ENCODE peak calls at places on chromosomes 7 and 10, in ten cellular contexts. L is WERI-Rb-1, E is lung, A is GM12878, M is left ventricle myocardium inferior, C is fibroblast of lung, Z is endodermal cell, S is fibroblast of pulmonary artery, H is foreskin fibroblast, O is AG09309. F is an unnamed sample.

GRCh38 chr10:114017266-114017665 is 26.4 kb upstream of the ADRB1 start:
- DNase-seq in C (no peak), Z (no peak), L (no peak), A (no peak), H (no peak), O (no peak), E (no peak), M (no peak), S (no peak), F (no peak)

GRCh38 chr10:102421645-102422585 is 1.3 kb downstream of the FBXL15 start:
- DNase-seq in M (no peak), Z (peak; percentile 82), S (no peak), E (peak; percentile 72), A (no peak), H (peak; percentile 55), C (no peak), O (no peak), L (no peak), F (no peak)

GRCh38 chr7:142319970-142320369 is 62.1 kb upstream of the PRSS58 start:
- DNase-seq in A (no peak), L (peak; percentile 63), H (no peak), C (no peak), Z (peak; percentile 84), M (no peak), E (no peak), S (no peak), O (no peak), F (no peak)

GRCh38 chr7:48718731-48719387 is 205.5 kb upstream of the CDC14C start:
- DNase-seq in H (no peak), C (no peak), S (no peak), Z (no peak), A (no peak), E (no peak), M (no peak), L (no peak), O (no peak), F (no peak)

GRCh38 chr10:132961-133898 is 2.0 kb upstream of the ZMYND11 start:
- DNase-seq in E (no peak), A (no peak), M (no peak), O (no peak), Z (no peak), C (peak; percentile 90), S (peak; percentile 73), H (peak; percentile 80), L (no peak), F (no peak)

GRCh38 chr10:86900955-86901354 is 56.5 kb downstream of the MMRN2 start:
- DNase-seq in S (peak; percentile 94), E (peak; percentile 62), L (no peak), A (no peak), H (peak; percentile 88), C (peak; percentile 62), Z (no peak), O (no peak), M (peak; percentile 83), F (peak; percentile 18)

GRCh38 chr10:97578171-97578844 is 5.7 kb downstream of the ANKRD2 start:
- DNase-seq in O (no peak), M (no peak), H (peak; percentile 27), C (no peak), L (no peak), S (no peak), A (no peak), Z (no peak), E (no peak), F (no peak)

GRCh38 chr10:1063232-1063862 is 7.2 kb downstream of the WDR37 start:
- DNase-seq in O (no peak), H (no peak), A (no peak), L (no peak), Z (no peak), M (no peak), S (no peak), C (no peak), E (no peak), F (no peak)

GRCh38 chr10:100186253-100186780 is 488 bp upstream of the ERLIN1 start:
- DNase-seq in C (peak; percentile 51), M (peak; percentile 52), A (peak; percentile 44), E (peak; percentile 35), S (peak; percentile 62), H (peak; percentile 73), O (no peak), Z (no peak), L (peak; percentile 42), F (no peak)

GRCh38 chr7:136036336-136036735 is 59.2 kb upstream of the MTPN start:
- DNase-seq in S (no peak), A (no peak), O (no peak), H (no peak), Z (no peak), M (no peak), L (no peak), C (no peak), E (no peak), F (no peak)

DNA sequence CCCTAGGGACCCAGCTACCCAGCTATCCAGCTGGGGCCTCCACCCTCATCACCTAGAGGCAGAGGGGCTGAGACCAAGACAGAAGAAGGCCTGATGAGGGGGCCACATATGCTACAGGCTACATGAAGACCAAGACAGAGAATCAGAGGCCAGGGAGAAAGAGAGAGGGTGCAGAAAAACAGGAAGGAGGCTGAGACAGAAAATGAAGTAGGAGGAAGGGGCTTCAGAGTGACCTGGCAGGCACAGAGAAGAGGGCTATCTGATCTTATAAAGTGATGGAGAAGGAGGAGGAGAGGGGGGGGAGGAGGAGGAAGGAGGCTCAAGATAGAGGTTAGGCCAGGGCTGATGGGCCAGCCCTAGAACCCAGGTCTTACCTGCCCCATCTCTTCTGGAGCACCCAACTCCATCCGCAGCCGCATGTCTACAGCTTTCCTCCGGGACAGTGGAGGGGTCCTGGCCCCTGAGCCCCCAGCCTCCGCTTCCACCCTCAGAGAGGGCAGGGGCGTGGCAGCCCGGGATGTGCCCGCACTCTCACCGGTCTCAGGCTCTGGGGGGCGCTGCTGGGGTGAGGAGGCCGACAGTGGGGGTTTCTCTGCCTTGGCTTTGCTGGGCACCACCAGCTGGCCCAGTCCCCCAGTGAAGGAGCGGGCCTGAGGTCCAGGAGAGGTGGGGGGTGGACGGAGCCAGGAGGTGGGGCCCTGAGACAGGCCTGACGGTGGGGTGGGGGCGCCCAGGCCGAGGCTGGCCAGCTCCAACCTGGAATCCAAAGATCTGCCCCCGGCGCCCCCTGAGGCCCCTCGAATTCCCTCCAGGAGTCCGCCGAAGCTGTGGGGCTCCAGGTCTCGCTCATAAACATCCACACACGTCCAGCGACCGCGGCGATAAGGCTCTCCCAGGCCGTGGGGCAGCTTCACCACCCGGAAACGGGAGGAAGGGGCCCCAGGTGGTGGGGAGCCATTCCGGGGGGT is 1.8 kb downstream of the TSC22D4 start:
- DNase-seq in O (no peak), M (no peak), C (no peak), L (no peak), S (no peak), A (no peak), H (peak; percentile 58), E (no peak), Z (peak; percentile 81), F (no peak)
- TF ChIP-seq CTCF in O (peak; percentile 38), M (no peak), C (no peak), L (no peak), S (peak; percentile 30), A (peak; percentile 65), H (peak; percentile 18), E (no peak), Z (peak; percentile 61), F (peak; percentile 37)

GRCh38 chr7:50272808-50273207 is 31.7 kb upstream of the IKZF1 start:
- DNase-seq in L (no peak), S (no peak), E (no peak), C (no peak), M (no peak), O (no peak), A (no peak), H (no peak), Z (no peak), F (no peak)
- TF ChIP-seq CTCF in L (no peak), S (no peak), E (no peak), C (no peak), M (no peak), O (no peak), A (no peak), H (no peak), Z (no peak), F (no peak)

GRCh38 chr7:39609462-39610149 is 13.8 kb upstream of the RALA start:
- DNase-seq in O (no peak), Z (peak; percentile 80), S (no peak), H (peak; percentile 58), M (peak; percentile 33), L (no peak), C (no peak), A (no peak), E (no peak), F (no peak)
- TF ChIP-seq CTCF in O (no peak), Z (peak; percentile 64), S (peak; percentile 13), H (no peak), M (peak; percentile 33), L (no peak), C (no peak), A (no peak), E (no peak), F (no peak)

DNA sequence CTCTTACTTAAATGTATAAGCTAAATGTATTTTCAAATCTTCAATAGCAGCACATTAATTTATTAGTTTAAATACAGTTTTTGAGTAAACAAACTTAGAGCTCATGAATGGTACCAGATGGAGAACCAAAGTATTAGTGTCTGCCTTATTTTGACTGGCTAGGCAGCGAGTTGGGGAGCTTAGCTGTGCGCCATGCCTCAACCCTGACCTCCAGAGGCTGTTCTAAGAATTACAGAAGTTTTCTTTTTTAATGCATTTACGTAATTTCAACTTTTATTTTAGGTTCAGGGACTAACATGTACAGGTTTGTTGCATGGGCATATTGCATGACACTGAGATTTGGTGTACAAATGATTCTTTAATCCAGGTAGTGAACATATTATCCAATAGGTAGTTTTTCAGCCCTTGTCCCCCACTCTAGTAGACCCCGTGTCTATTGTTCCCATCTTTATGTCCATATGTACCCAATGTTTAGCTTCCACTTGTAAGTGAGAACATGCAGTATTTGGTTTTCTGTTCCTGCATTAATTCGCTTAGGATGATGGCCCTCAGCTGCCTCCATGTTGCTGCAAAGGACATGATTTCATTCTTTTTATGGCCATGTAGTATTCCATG is 166.8 kb downstream of the IQUB start:
- DNase-seq in M (no peak), S (peak; percentile 75), L (peak; percentile 26), Z (peak; percentile 57), A (peak; percentile 15), H (no peak), E (no peak), O (no peak), C (peak; percentile 6), F (no peak)
- TF ChIP-seq CTCF in M (peak; percentile 73), S (peak; percentile 83), L (peak; percentile 60), Z (peak; percentile 92), A (peak; percentile 84), H (peak; percentile 40), E (peak; percentile 16), O (peak; percentile 48), C (peak; percentile 39), F (peak; percentile 22)

GRCh38 chr7:44858161-44858560 is 10.3 kb upstream of the H2AZ2 start:
- DNase-seq in O (no peak), H (no peak), C (no peak), S (no peak), Z (no peak), E (no peak), A (no peak), M (no peak), L (no peak), F (no peak)
- TF ChIP-seq CTCF in O (no peak), H (no peak), C (no peak), S (peak; percentile 3), Z (peak; percentile 33), E (no peak), A (no peak), M (no peak), L (no peak), F (no peak)

GRCh38 chr7:5997210-5997808 is 11.5 kb downstream of the PMS2 start:
- DNase-seq in C (peak; percentile 58), S (peak; percentile 77), E (peak; percentile 40), H (peak; percentile 76), A (no peak), M (peak; percentile 20), O (no peak), Z (peak; percentile 61), L (peak; percentile 56), F (no peak)
- TF ChIP-seq CTCF in C (peak; percentile 58), S (peak; percentile 66), E (peak; percentile 57), H (peak; percentile 69), A (peak; percentile 61), M (peak; percentile 76), O (peak; percentile 70), Z (peak; percentile 76), L (peak; percentile 55), F (peak; percentile 67)

F was measured in AG09319.